ENCODE peak calls at places on chromosomes 6 and 20, in six cellular contexts. One of them, this sample, is unnamed.
A peak's percentile ranks its signal among the peaks of the same experiment; 100 is the strongest.

GRCh38 chr20:38197217-38198008 is 32.3 kb upstream of the TGM2 start:
- DNase-seq in stimulated activated CD8-positive, alpha-beta memory T cell treated with anti-CD3 and anti-CD28 coated beads, Interleukin-15, amount 100 ng/mL, for 4 hours: no peak
- DNase-seq in GM04504: no peak
- DNase-seq in Jurkat, Clone E6-1: no peak
- DNase-seq in ACHN: no peak
- DNase-seq in NCI-H1417: no peak
- DNase-seq in this sample: peak; percentile 37

GRCh38 chr6:134058622-134059366 is 6.4 kb upstream of the SLC2A12 start:
- DNase-seq in stimulated activated CD8-positive, alpha-beta memory T cell treated with anti-CD3 and anti-CD28 coated beads, Interleukin-15, amount 100 ng/mL, for 4 hours: no peak
- DNase-seq in GM04504: no peak
- DNase-seq in Jurkat, Clone E6-1: no peak
- DNase-seq in ACHN: no peak
- DNase-seq in NCI-H1417: no peak
- DNase-seq in this sample: peak; percentile 18

GRCh38 chr6:38755207-38755606 is 40.1 kb downstream of the DNAH8 start:
- DNase-seq in stimulated activated CD8-positive, alpha-beta memory T cell treated with anti-CD3 and anti-CD28 coated beads, Interleukin-15, amount 100 ng/mL, for 4 hours: no peak
- DNase-seq in GM04504: no peak
- DNase-seq in Jurkat, Clone E6-1: no peak
- DNase-seq in ACHN: no peak
- DNase-seq in NCI-H1417: no peak
- DNase-seq in this sample: no peak

GRCh38 chr20:63457737-63458136 is 14.7 kb downstream of the KCNQ2 start:
- DNase-seq in stimulated activated CD8-positive, alpha-beta memory T cell treated with anti-CD3 and anti-CD28 coated beads, Interleukin-15, amount 100 ng/mL, for 4 hours: no peak
- DNase-seq in GM04504: no peak
- DNase-seq in Jurkat, Clone E6-1: no peak
- DNase-seq in ACHN: peak; percentile 73
- DNase-seq in NCI-H1417: peak; percentile 80
- DNase-seq in this sample: peak; percentile 81

GRCh38 chr6:157106487-157106886 is 216.8 kb downstream of the TMEM242 start:
- DNase-seq in stimulated activated CD8-positive, alpha-beta memory T cell treated with anti-CD3 and anti-CD28 coated beads, Interleukin-15, amount 100 ng/mL, for 4 hours: no peak
- DNase-seq in GM04504: no peak
- DNase-seq in Jurkat, Clone E6-1: no peak
- DNase-seq in ACHN: peak; percentile 69
- DNase-seq in NCI-H1417: no peak
- DNase-seq in this sample: peak; percentile 16

GRCh38 chr6:74137910-74138309 is 441.9 kb downstream of the CD109 start:
- DNase-seq in stimulated activated CD8-positive, alpha-beta memory T cell treated with anti-CD3 and anti-CD28 coated beads, Interleukin-15, amount 100 ng/mL, for 4 hours: no peak
- DNase-seq in GM04504: peak; percentile 76
- DNase-seq in Jurkat, Clone E6-1: no peak
- DNase-seq in ACHN: no peak
- DNase-seq in NCI-H1417: no peak
- DNase-seq in this sample: no peak

GRCh38 chr6:37698264-37699137 is 818 bp upstream of the MDGA1 start:
- DNase-seq in stimulated activated CD8-positive, alpha-beta memory T cell treated with anti-CD3 and anti-CD28 coated beads, Interleukin-15, amount 100 ng/mL, for 4 hours: peak; percentile 68
- DNase-seq in GM04504: no peak
- DNase-seq in Jurkat, Clone E6-1: peak; percentile 32
- DNase-seq in ACHN: peak; percentile 55
- DNase-seq in NCI-H1417: peak; percentile 84
- DNase-seq in this sample: peak; percentile 95

GRCh38 chr20:40251284-40251932 is 437.6 kb downstream of the MAFB start:
- DNase-seq in stimulated activated CD8-positive, alpha-beta memory T cell treated with anti-CD3 and anti-CD28 coated beads, Interleukin-15, amount 100 ng/mL, for 4 hours: no peak
- DNase-seq in GM04504: no peak
- DNase-seq in Jurkat, Clone E6-1: no peak
- DNase-seq in ACHN: peak; percentile 47
- DNase-seq in NCI-H1417: no peak
- DNase-seq in this sample: peak; percentile 59

GRCh38 chr6:89817481-89817880 is 2.1 kb downstream of the MDN1 start:
- DNase-seq in stimulated activated CD8-positive, alpha-beta memory T cell treated with anti-CD3 and anti-CD28 coated beads, Interleukin-15, amount 100 ng/mL, for 4 hours: no peak
- DNase-seq in GM04504: no peak
- DNase-seq in Jurkat, Clone E6-1: no peak
- DNase-seq in ACHN: no peak
- DNase-seq in NCI-H1417: no peak
- DNase-seq in this sample: peak; percentile 59

GRCh38 chr20:19658137-19658536 is 99.9 kb upstream of the RIN2 start:
- DNase-seq in stimulated activated CD8-positive, alpha-beta memory T cell treated with anti-CD3 and anti-CD28 coated beads, Interleukin-15, amount 100 ng/mL, for 4 hours: no peak
- DNase-seq in GM04504: no peak
- DNase-seq in Jurkat, Clone E6-1: no peak
- DNase-seq in ACHN: no peak
- DNase-seq in NCI-H1417: no peak
- DNase-seq in this sample: no peak

GRCh38 chr6:132279592-132280139 is 121.6 kb downstream of the MOXD1 start:
- DNase-seq in stimulated activated CD8-positive, alpha-beta memory T cell treated with anti-CD3 and anti-CD28 coated beads, Interleukin-15, amount 100 ng/mL, for 4 hours: peak; percentile 23
- DNase-seq in GM04504: peak; percentile 38
- DNase-seq in Jurkat, Clone E6-1: peak; percentile 55
- DNase-seq in ACHN: peak; percentile 71
- DNase-seq in NCI-H1417: peak; percentile 78
- DNase-seq in this sample: peak; percentile 80

GRCh38 chr20:62770916-62771315 is 25.4 kb upstream of the MRGBP start:
- DNase-seq in stimulated activated CD8-positive, alpha-beta memory T cell treated with anti-CD3 and anti-CD28 coated beads, Interleukin-15, amount 100 ng/mL, for 4 hours: no peak
- DNase-seq in GM04504: no peak
- DNase-seq in Jurkat, Clone E6-1: no peak
- DNase-seq in ACHN: no peak
- DNase-seq in NCI-H1417: no peak
- DNase-seq in this sample: no peak

GRCh38 chr6:8277769-8278168 is 157.6 kb downstream of the SLC35B3 start:
- DNase-seq in stimulated activated CD8-positive, alpha-beta memory T cell treated with anti-CD3 and anti-CD28 coated beads, Interleukin-15, amount 100 ng/mL, for 4 hours: no peak
- DNase-seq in GM04504: no peak
- DNase-seq in Jurkat, Clone E6-1: peak; percentile 46
- DNase-seq in ACHN: no peak
- DNase-seq in NCI-H1417: no peak
- DNase-seq in this sample: no peak

GRCh38 chr6:116467514-116467913 is 6.3 kb downstream of the CALHM6 start:
- DNase-seq in stimulated activated CD8-positive, alpha-beta memory T cell treated with anti-CD3 and anti-CD28 coated beads, Interleukin-15, amount 100 ng/mL, for 4 hours: no peak
- DNase-seq in GM04504: no peak
- DNase-seq in Jurkat, Clone E6-1: no peak
- DNase-seq in ACHN: no peak
- DNase-seq in NCI-H1417: no peak
- DNase-seq in this sample: no peak

GRCh38 chr6:161226005-161226964 is 47.6 kb downstream of the AGPAT4 start:
- DNase-seq in stimulated activated CD8-positive, alpha-beta memory T cell treated with anti-CD3 and anti-CD28 coated beads, Interleukin-15, amount 100 ng/mL, for 4 hours: no peak
- DNase-seq in GM04504: no peak
- DNase-seq in Jurkat, Clone E6-1: peak; percentile 71
- DNase-seq in ACHN: no peak
- DNase-seq in NCI-H1417: no peak
- DNase-seq in this sample: no peak

GRCh38 chr6:142746524-142746923 is 198.5 kb downstream of the HIVEP2 start:
- DNase-seq in stimulated activated CD8-positive, alpha-beta memory T cell treated with anti-CD3 and anti-CD28 coated beads, Interleukin-15, amount 100 ng/mL, for 4 hours: no peak
- DNase-seq in GM04504: no peak
- DNase-seq in Jurkat, Clone E6-1: peak; percentile 49
- DNase-seq in ACHN: peak; percentile 50
- DNase-seq in NCI-H1417: no peak
- DNase-seq in this sample: no peak

GRCh38 chr6:40330301-40330721 is 256.9 kb downstream of the LRFN2 start:
- DNase-seq in stimulated activated CD8-positive, alpha-beta memory T cell treated with anti-CD3 and anti-CD28 coated beads, Interleukin-15, amount 100 ng/mL, for 4 hours: no peak
- DNase-seq in GM04504: no peak
- DNase-seq in Jurkat, Clone E6-1: no peak
- DNase-seq in ACHN: no peak
- DNase-seq in NCI-H1417: no peak
- DNase-seq in this sample: no peak

GRCh38 chr6:36873612-36874011 is 991 bp downstream of the PPIL1 start:
- DNase-seq in stimulated activated CD8-positive, alpha-beta memory T cell treated with anti-CD3 and anti-CD28 coated beads, Interleukin-15, amount 100 ng/mL, for 4 hours: no peak
- DNase-seq in GM04504: no peak
- DNase-seq in Jurkat, Clone E6-1: no peak
- DNase-seq in ACHN: peak; percentile 28
- DNase-seq in NCI-H1417: no peak
- DNase-seq in this sample: peak; percentile 80

GRCh38 chr6:117677553-117678131 is 2.4 kb downstream of the NUS1 start:
- DNase-seq in stimulated activated CD8-positive, alpha-beta memory T cell treated with anti-CD3 and anti-CD28 coated beads, Interleukin-15, amount 100 ng/mL, for 4 hours: no peak
- DNase-seq in GM04504: no peak
- DNase-seq in Jurkat, Clone E6-1: no peak
- DNase-seq in ACHN: no peak
- DNase-seq in NCI-H1417: no peak
- DNase-seq in this sample: no peak

GRCh38 chr6:33272358-33273128 is 668 bp downstream of the RPS18 start:
- DNase-seq in stimulated activated CD8-positive, alpha-beta memory T cell treated with anti-CD3 and anti-CD28 coated beads, Interleukin-15, amount 100 ng/mL, for 4 hours: no peak
- DNase-seq in GM04504: no peak
- DNase-seq in Jurkat, Clone E6-1: no peak
- DNase-seq in ACHN: no peak
- DNase-seq in NCI-H1417: no peak
- DNase-seq in this sample: no peak

GRCh38 chr6:113047148-113047547 is 700.0 kb downstream of the RFPL4B start:
- DNase-seq in stimulated activated CD8-positive, alpha-beta memory T cell treated with anti-CD3 and anti-CD28 coated beads, Interleukin-15, amount 100 ng/mL, for 4 hours: no peak
- DNase-seq in GM04504: peak; percentile 65
- DNase-seq in Jurkat, Clone E6-1: no peak
- DNase-seq in ACHN: no peak
- DNase-seq in NCI-H1417: no peak
- DNase-seq in this sample: no peak

This sample was measured in NCI-H69.